ENCODE peak calls at places on chromosomes 4 and X, in nine cellular contexts. Q is OCI-LY7, P is GM06990, E is kidney epithelial cell, O is fibroblast of lung, W is cardiac muscle cell, C is HFF-Myc, V is progenitor cell of endocrine pancreas, X is tibial artery. L is an unnamed sample.

GRCh38 chr4:37767546-37767945 is 58.9 kb upstream of the PGM2 start:
- DNase-seq in Q (no peak), P (no peak), E (peak), O (peak), W (peak), C (no peak), V (no peak), X (peak), L (peak)

GRCh38 chrX:120302434-120302833 is 8.8 kb downstream of the TMEM255A start:
- DNase-seq in Q (peak), P (peak), E (no peak), O (no peak), W (no peak), C (no peak), V (no peak), X (no peak), L (no peak)

GRCh38 chr4:153852501-153852900 is 63.6 kb upstream of the SFRP2 start:
- DNase-seq in Q (no peak), P (no peak), E (no peak), O (no peak), W (no peak), C (no peak), V (no peak), X (no peak), L (no peak)

GRCh38 chr4:157514711-157515110 is 294.2 kb downstream of the GRIA2 start:
- DNase-seq in Q (no peak), P (no peak), E (no peak), O (no peak), W (no peak), C (no peak), V (no peak), X (no peak), L (no peak)

GRCh38 chr4:51907001-51907669 is 64.2 kb downstream of the DCUN1D4 start:
- DNase-seq in Q (no peak), P (no peak), E (no peak), O (no peak), W (no peak), C (no peak), V (no peak), X (no peak), L (no peak)

GRCh38 chr4:82718067-82718935 is 80.3 kb downstream of the SCD5 start:
- DNase-seq in Q (no peak), P (no peak), E (no peak), O (peak), W (peak), C (no peak), V (no peak), X (peak), L (no peak)

GRCh38 chrX:17656035-17656418 is 81.3 kb upstream of the SCML1 start:
- DNase-seq in Q (no peak), P (no peak), E (no peak), O (no peak), W (peak), C (no peak), V (no peak), X (no peak), L (no peak)

GRCh38 chr4:2058264-2059033 is 678 bp upstream of the NAT8L start:
- DNase-seq in Q (no peak), P (no peak), E (no peak), O (no peak), W (no peak), C (no peak), V (peak), X (no peak), L (no peak)

GRCh38 chrX:134642394-134642793 is 15.9 kb downstream of the PLAC1 start:
- DNase-seq in Q (no peak), P (no peak), E (peak), O (no peak), W (no peak), C (no peak), V (no peak), X (no peak), L (no peak)

GRCh38 chr4:55727746-55728145 is 91.6 kb upstream of the NMU start:
- DNase-seq in Q (no peak), P (no peak), E (no peak), O (no peak), W (no peak), C (no peak), V (no peak), X (no peak), L (no peak)

GRCh38 chr4:188246488-188246887 is 107.2 kb downstream of the TRIML1 start:
- DNase-seq in Q (no peak), P (no peak), E (no peak), O (no peak), W (no peak), C (no peak), V (no peak), X (no peak), L (no peak)
- TF ChIP-seq CTCF in Q (no peak), P (no peak), E (no peak), O (no peak), W (no peak), C (no peak), V (peak), X (no peak), L (no peak)

GRCh38 chr4:44422912-44423311 is 25.7 kb downstream of the KCTD8 start:
- DNase-seq in Q (no peak), P (no peak), E (no peak), O (no peak), W (no peak), C (no peak), V (no peak), X (no peak), L (no peak)

GRCh38 chr4:44421330-44421729 is 27.3 kb downstream of the KCTD8 start:
- DNase-seq in Q (no peak), P (no peak), E (no peak), O (no peak), W (no peak), C (no peak), V (no peak), X (no peak), L (no peak)

DNA sequence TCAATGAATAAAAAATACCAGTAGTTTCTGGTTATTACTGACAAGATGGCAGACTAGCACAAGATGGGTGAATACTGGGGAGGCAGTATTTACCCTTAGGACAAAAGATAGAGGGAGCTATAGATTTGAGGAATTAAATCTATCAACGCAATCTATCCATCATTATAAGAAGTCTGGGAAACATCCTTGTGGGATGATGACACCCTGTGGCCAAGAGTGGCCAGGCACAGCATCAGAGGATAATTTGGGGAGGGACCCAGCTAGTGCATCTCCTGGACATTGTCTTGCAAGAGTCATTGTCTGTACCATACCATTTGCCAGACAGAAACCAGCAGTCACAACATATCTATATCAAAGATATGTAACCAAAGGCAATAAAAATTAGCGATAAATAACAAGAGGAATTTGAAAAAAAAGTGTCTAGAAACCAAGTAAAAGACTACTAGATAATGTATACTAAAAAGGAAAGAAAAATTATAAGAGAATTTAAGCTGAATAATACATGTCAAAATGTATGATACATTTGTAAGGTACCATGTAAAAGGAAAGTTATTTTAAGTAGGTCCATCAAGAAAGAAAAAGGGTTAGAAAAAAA is 22.9 kb downstream of the KCTD8 start:
- DNase-seq in Q (no peak), P (no peak), E (no peak), O (peak), W (peak), C (no peak), V (no peak), X (no peak), L (no peak)
- TF ChIP-seq CTCF in Q (peak), P (peak), E (peak), O (no peak), W (peak), C (no peak), V (peak), X (no peak), L (no peak)

GRCh38 chrX:1591102-1591862 is at the start of gene AKAP17A:
- DNase-seq in Q (peak), P (peak), E (peak), O (peak), W (peak), C (peak), V (peak), X (peak), L (peak)
- TF ChIP-seq CTCF in Q (peak), P (no peak), E (no peak), O (no peak), W (no peak), C (no peak), V (peak), X (no peak), L (no peak)

DNA sequence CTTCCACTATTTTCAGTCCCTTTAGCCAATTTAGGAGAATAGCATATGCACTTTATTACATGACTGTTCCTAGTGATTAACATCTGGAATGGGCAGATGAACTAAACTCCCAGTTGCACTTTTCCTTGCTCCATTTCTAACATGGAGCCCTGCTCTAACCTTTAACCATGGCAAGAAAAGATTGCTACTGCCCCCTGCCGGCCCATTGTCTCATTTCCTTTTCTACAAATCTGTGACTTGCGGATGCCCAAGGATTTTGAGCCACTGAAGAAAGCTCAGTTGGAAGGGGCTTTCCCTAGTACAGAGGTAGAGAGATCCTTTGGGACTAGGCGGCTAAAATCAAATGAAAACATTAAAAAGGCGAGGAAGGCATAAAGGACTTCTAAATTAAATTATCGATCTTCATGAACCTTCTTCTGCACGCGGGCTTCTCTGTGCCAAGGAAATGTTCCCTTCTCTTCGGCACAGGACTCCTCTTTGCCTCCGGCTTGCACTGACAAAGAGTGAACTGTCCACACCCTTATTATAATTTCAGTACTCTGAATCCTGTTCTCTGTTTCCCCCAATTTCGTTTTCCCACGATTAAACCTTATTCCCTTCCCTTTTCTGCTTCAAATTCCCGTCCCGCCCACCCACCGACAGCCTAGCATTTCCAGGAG is 578 bp upstream of the GLRA2 start:
- DNase-seq in Q (peak), P (peak), E (no peak), O (no peak), W (peak), C (peak), V (peak), X (peak), L (peak)
- TF ChIP-seq CTCF in Q (peak), P (peak), E (peak), O (peak), W (peak), C (peak), V (peak), X (no peak), L (no peak)

GRCh38 chr4:151530783-151531182 is 121.8 kb downstream of the FHIP1A start:
- DNase-seq in Q (peak), P (no peak), E (no peak), O (no peak), W (peak), C (no peak), V (no peak), X (no peak), L (no peak)
- TF ChIP-seq CTCF in Q (peak), P (peak), E (no peak), O (no peak), W (peak), C (peak), V (no peak), X (no peak), L (no peak)

GRCh38 chrX:23631136-23631535 is 36.2 kb upstream of the PRDX4 start:
- DNase-seq in Q (no peak), P (no peak), E (no peak), O (peak), W (no peak), C (no peak), V (no peak), X (no peak), L (no peak)

GRCh38 chrX:23637187-23637586 is 30.1 kb upstream of the PRDX4 start:
- DNase-seq in Q (no peak), P (no peak), E (no peak), O (no peak), W (no peak), C (no peak), V (no peak), X (no peak), L (no peak)

GRCh38 chrX:23634181-23634580 is 33.1 kb upstream of the PRDX4 start:
- DNase-seq in Q (no peak), P (no peak), E (no peak), O (no peak), W (no peak), C (no peak), V (no peak), X (no peak), L (no peak)
- TF ChIP-seq CTCF in Q (peak), P (no peak), E (peak), O (no peak), W (peak), C (no peak), V (peak), X (no peak), L (no peak)

GRCh38 chr4:110904435-110905050 is 281.7 kb upstream of the PITX2 start:
- DNase-seq in Q (no peak), P (no peak), E (no peak), O (peak), W (no peak), C (peak), V (no peak), X (no peak), L (no peak)
- TF ChIP-seq CTCF in Q (no peak), P (no peak), E (no peak), O (no peak), W (no peak), C (no peak), V (no peak), X (no peak), L (no peak)

GRCh38 chr4:129532573-129532972 is 436.6 kb downstream of the C4orf33 start:
- DNase-seq in Q (no peak), P (no peak), E (no peak), O (no peak), W (no peak), C (no peak), V (no peak), X (no peak), L (no peak)

DNA sequence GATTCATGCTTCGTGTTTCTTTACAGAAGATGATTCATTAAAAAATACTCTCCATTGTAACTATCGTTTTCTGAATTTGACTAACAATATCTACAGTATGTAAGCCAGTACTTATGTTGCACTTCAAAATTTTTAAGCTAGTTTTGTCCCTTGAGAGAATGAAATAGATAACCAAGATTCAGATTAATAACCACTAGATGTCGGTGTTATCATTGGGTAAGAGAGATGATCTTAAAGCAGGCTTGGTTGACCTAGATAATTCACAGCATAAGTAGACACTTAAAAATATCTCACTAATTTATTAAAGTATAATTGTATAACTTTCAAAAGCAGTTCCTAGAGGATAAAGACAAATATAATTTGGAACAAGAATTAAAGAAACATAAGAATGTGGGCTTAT is 430.9 kb downstream of the C4orf33 start:
- DNase-seq in Q (peak), P (no peak), E (no peak), O (no peak), W (peak), C (no peak), V (no peak), X (no peak), L (no peak)
- TF ChIP-seq CTCF in Q (peak), P (no peak), E (no peak), O (no peak), W (peak), C (no peak), V (no peak), X (no peak), L (no peak)

L was measured in lower leg skin.